ENCODE peak calls at places on chromosomes 7 and 10, in four cellular contexts. U is endodermal cell, I is EL, E is dermis microvascular lymphatic vessel endothelial cell. M is an unnamed sample.

GRCh38 chr7:36415104-36415503 is 25.4 kb downstream of the ANLN start:
- DNase-seq in U (no peak), I (no peak), E (no peak), M (no peak)

GRCh38 chr7:44378744-44379143 is 53.4 kb upstream of the CAMK2B start:
- DNase-seq in U (no peak), I (peak; percentile 96), E (peak; percentile 73), M (no peak)

GRCh38 chr10:101001225-101002035 is 1.8 kb downstream of the LZTS2 start:
- DNase-seq in U (peak; percentile 62), I (peak; percentile 92), E (peak; percentile 95), M (no peak)

GRCh38 chr10:1199897-1200721 is 143.9 kb downstream of the WDR37 start:
- DNase-seq in U (no peak), I (no peak), E (no peak), M (no peak)

GRCh38 chr10:34181545-34182300 is 633.4 kb downstream of the PARD3 start:
- DNase-seq in U (no peak), I (no peak), E (peak; percentile 55), M (no peak)

GRCh38 chr7:28133872-28134271 is 46.7 kb downstream of the JAZF1 start:
- DNase-seq in U (no peak), I (no peak), E (no peak), M (no peak)

GRCh38 chr10:95558593-95559320 is 2.4 kb downstream of the SORBS1 start:
- DNase-seq in U (no peak), I (no peak), E (no peak), M (no peak)

GRCh38 chr10:113957013-113957412 is 86.7 kb upstream of the ADRB1 start:
- DNase-seq in U (no peak), I (peak; percentile 75), E (peak; percentile 35), M (peak; percentile 16)

GRCh38 chr7:123751816-123752215 is 3.0 kb upstream of the WASL start:
- DNase-seq in U (no peak), I (no peak), E (peak; percentile 56), M (no peak)

GRCh38 chr10:30118590-30118989 is 59.2 kb upstream of the JCAD start:
- DNase-seq in U (peak; percentile 48), I (no peak), E (no peak), M (no peak)

GRCh38 chr7:93011351-93012294 is 106.2 kb downstream of the SAMD9 start:
- DNase-seq in U (no peak), I (peak; percentile 94), E (peak; percentile 95), M (no peak)

GRCh38 chr10:23694921-23695824 is 256.3 kb downstream of the OTUD1 start:
- DNase-seq in U (peak; percentile 80), I (no peak), E (no peak), M (no peak)

GRCh38 chr7:3915337-3915865 is 614.3 kb downstream of the SDK1 start:
- DNase-seq in U (no peak), I (no peak), E (no peak), M (no peak)

GRCh38 chr10:110433740-110434139 is 64.0 kb upstream of the DUSP5 start:
- DNase-seq in U (peak; percentile 43), I (no peak), E (no peak), M (no peak)

GRCh38 chr10:46325021-46325420 is 38.2 kb downstream of the ANTXRL start:
- DNase-seq in U (no peak), I (no peak), E (no peak), M (no peak)

GRCh38 chr10:1056326-1057105 is at the start of gene WDR37:
- DNase-seq in U (peak; percentile 95), I (peak; percentile 85), E (peak; percentile 93), M (no peak)

GRCh38 chr7:29255839-29256782 is 61.5 kb downstream of the CHN2 start:
- DNase-seq in U (no peak), I (no peak), E (peak; percentile 64), M (no peak)

GRCh38 chr10:24468281-24468751 is 255.4 kb downstream of the ARHGAP21 start:
- DNase-seq in U (no peak), I (no peak), E (no peak), M (no peak)